ENCODE peak calls at places on chromosomes 11 and 22, in six cellular contexts. Z, B, D, C, J and M are unnamed samples.
A peak's percentile ranks its signal among the peaks of the same experiment; 100 is the strongest.

GRCh38 chr22:42649261-42650056 is at the start of gene CYB5R3:
- DNase-seq in D (peak; percentile 82), C (peak; percentile 73), B (peak; percentile 42), Z (peak; percentile 83), J (peak; percentile 73), M (peak; percentile 94)

GRCh38 chr11:95145430-95146063 is 55.9 kb downstream of the ENDOD1 start:
- DNase-seq in B (no peak), Z (no peak), J (no peak), D (no peak), C (no peak), M (no peak)

GRCh38 chr22:37230673-37231405 is 13.2 kb downstream of the RAC2 start:
- DNase-seq in J (no peak), C (no peak), Z (peak; percentile 31), B (no peak), D (no peak), M (peak; percentile 71)

GRCh38 chr11:80167766-80168165 is 726.9 kb upstream of the TENM4 start:
- DNase-seq in D (no peak), B (no peak), C (no peak), Z (no peak), J (no peak), M (no peak)

GRCh38 chr11:88164806-88165205 is 10.4 kb downstream of the RAB38 start:
- DNase-seq in B (no peak), C (no peak), D (no peak), J (no peak), Z (no peak), M (no peak)

GRCh38 chr11:44309483-44310197 is at the start of gene ALX4:
- DNase-seq in J (no peak), B (no peak), Z (peak; percentile 16), D (no peak), C (no peak), M (no peak)

GRCh38 chr22:46813816-46814597 is 51.6 kb downstream of the TBC1D22A start:
- DNase-seq in C (no peak), Z (no peak), B (no peak), J (peak; percentile 61), D (no peak), M (no peak)

GRCh38 chr11:59181746-59182456 is 10.0 kb downstream of the DTX4 start:
- DNase-seq in C (no peak), B (no peak), Z (no peak), D (no peak), J (no peak), M (no peak)

GRCh38 chr11:85028329-85029101 is 598.6 kb downstream of the DLG2 start:
- DNase-seq in D (no peak), Z (no peak), J (no peak), C (no peak), B (no peak), M (no peak)

GRCh38 chr11:23727821-23728220 is 769.0 kb upstream of the LUZP2 start:
- DNase-seq in J (peak; percentile 83), D (no peak), B (no peak), Z (no peak), C (no peak), M (no peak)

GRCh38 chr11:130000552-130001176 is 2.0 kb downstream of the PRDM10 start:
- DNase-seq in J (no peak), Z (no peak), D (no peak), B (no peak), C (no peak), M (no peak)

GRCh38 chr11:130002846-130003716 is 446 bp upstream of the PRDM10 start:
- DNase-seq in B (peak; percentile 96), C (peak; percentile 94), Z (peak; percentile 95), D (peak; percentile 96), J (peak; percentile 98), M (peak; percentile 98)

GRCh38 chr11:130003717-130004001 is 1.0 kb upstream of the PRDM10 start:
- DNase-seq in J (no peak), D (no peak), B (no peak), Z (no peak), C (no peak), M (no peak)

GRCh38 chr11:130001491-130002351 is 914 bp downstream of the PRDM10 start:
- DNase-seq in C (peak; percentile 47), Z (peak; percentile 17), B (no peak), D (peak; percentile 24), J (peak; percentile 25), M (no peak)

DNA sequence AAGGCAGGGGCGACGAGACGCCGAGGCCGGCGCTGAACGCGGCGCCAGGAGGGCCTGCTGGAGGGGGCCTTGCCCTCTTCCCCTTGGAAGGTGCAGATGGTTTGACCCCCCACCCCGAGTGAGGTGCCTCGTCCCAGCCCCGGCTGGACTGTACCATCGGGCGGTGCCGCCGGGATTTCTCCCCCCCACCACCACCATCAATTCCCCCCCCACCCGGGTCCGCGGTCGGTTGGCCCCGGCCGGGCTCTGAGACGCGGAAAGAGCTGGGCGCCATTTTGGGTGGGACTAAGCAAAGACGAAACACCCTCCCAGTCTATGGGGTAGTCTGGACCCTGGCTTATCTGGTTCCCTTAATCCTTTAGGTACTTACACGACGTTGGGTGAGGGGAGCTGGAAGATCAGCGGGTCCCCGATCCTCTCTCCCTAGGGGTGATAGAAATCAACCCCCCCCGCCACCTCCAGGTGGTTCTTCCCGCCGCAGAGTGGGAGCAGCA is at the start of gene PRDM10:
- DNase-seq in B (peak; percentile 84), Z (peak; percentile 94), D (peak; percentile 93), C (peak; percentile 94), J (peak; percentile 87), M (peak; percentile 97)
- TF ChIP-seq CTCF in B (no peak), Z (peak; percentile 3), D (peak; percentile 7), C (no peak), J (no peak), M (no peak)

DNA sequence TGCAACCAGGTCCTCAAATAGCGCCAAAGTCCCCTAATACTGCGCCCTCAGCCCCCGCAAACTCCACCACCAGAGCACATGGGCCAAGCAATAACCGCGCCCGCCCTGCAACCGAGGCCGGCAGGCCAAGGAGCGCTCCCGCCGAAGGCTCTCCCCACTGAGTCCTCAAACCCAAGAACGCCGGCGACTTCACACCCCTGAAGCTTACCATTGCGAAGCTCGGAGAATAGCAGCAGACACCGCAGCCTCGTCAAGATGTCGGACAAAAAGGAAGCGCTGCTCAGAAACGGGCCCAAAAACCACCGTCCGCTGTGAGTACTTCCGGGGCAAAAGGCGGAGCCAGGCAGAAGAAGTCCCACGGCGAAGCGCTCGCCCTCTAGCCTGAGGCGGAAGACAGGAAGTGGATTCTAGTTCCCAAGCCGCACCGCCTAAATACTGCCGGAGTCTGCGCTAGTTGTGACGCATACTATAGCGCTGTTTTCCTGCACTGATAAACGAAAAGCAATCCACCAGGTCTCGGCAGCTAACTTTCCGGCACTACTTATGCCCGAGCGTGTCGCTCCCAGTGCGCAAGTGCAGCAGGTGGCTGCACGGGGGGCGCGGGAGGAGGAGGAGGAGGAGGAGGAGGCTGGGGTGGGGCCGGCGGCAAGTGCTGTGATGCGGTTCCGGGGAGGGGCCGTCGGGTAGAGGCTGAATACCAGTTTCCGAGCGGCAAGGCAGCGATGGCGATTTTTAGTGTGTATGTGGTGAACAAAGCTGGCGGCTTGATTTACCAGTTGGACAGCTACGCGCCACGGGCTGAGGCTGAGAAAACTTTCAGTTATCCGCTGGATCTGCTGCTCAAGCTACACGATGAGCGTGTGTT is at the start of the genes RPS25 and TRAPPC4:
- DNase-seq in B (peak; percentile 94), Z (peak; percentile 97), J (peak; percentile 95), D (peak; percentile 96), C (peak; percentile 95), M (peak; percentile 99)
- TF ChIP-seq POLR2A in B (peak; percentile 79), Z (peak; percentile 33), J (peak; percentile 89), D (peak; percentile 64), C (peak; percentile 70), M (no peak)

GRCh38 chr11:3137486-3138177 is 27.5 kb downstream of the OSBPL5 start:
- DNase-seq in J (no peak), Z (no peak), B (no peak), C (no peak), D (no peak), M (peak; percentile 77)

GRCh38 chr11:3139086-3139440 is 26.0 kb downstream of the OSBPL5 start:
- DNase-seq in B (no peak), C (no peak), Z (no peak), D (no peak), J (no peak), M (peak; percentile 70)

GRCh38 chr11:3139481-3140290 is 25.4 kb downstream of the OSBPL5 start:
- DNase-seq in D (no peak), C (no peak), B (no peak), Z (no peak), J (no peak), M (peak; percentile 72)

GRCh38 chr11:3136542-3137455 is 28.3 kb downstream of the OSBPL5 start:
- DNase-seq in J (no peak), C (no peak), D (peak; percentile 10), Z (no peak), B (no peak), M (peak; percentile 78)

GRCh38 chr11:3138178-3139085 is 26.7 kb downstream of the OSBPL5 start:
- DNase-seq in C (no peak), B (no peak), Z (no peak), D (no peak), J (no peak), M (peak; percentile 65)
- H3K27ac ChIP-seq in C (peak overlapping the region; percentile 7), B (no peak overlapping the region), Z (no peak overlapping the region), D (no peak overlapping the region), J (no peak overlapping the region), M (no peak overlapping the region)

DNA sequence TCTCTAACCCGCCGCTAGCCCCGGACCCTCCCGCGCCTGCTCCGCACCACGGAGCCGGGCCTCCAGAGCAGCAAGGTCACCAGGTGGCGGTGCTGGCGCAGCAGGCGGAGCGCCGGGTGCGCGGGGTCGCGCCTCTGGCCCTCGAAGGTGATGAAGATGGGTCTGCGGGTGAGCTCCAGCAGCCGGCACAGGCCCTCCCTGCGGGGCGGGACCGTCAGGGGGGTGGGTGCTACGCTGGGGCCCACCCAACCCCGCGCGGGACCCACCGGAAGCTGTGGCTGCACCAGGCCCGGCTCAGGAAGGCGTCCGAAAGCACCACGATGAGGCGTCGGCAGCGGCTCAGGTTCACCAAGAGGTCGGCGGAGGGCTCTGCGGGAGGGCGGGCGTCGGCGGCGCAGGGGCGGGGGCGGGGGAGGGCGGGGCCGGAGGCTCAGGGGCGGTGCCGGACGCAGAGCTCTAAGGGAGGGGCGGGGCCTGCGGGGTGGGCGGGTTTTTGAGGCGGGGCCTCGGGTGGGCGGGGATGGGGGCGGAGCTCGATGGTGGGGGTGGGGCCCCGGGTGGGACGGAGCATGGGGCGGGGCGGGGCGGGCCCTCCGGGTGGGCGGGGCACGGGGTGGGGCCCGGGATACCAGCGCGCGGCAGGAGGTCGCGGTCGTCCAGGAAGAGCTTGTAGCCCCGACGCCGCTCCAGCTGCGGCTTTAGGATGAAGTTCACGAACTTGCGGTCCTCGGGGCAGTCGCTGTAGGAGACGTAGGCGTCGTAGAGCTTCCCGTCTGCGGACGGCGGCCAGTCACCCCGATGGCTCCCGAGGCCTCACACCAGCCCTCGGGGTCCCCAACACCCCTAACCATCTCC is 7.8 kb downstream of the SIGIRR start:
- DNase-seq in J (peak; percentile 65), D (peak; percentile 76), C (peak; percentile 73), Z (peak; percentile 87), B (peak; percentile 69), M (peak; percentile 98)
- TF ChIP-seq CTCF in J (peak; percentile 4), D (peak; percentile 22), C (no peak), Z (no peak), B (no peak), M (no peak)

GRCh38 chr11:10862446-10862845 is 4.6 kb upstream of the ZBED5 start:
- DNase-seq in B (no peak), C (no peak), J (no peak), Z (no peak), D (no peak), M (no peak)

GRCh38 chr11:10864688-10865087 is 6.8 kb upstream of the ZBED5 start:
- DNase-seq in D (no peak), B (no peak), Z (no peak), J (peak; percentile 54), C (no peak), M (no peak)

GRCh38 chr11:10868375-10868774 is 10.5 kb upstream of the ZBED5 start:
- DNase-seq in Z (no peak), B (no peak), J (no peak), D (no peak), C (no peak), M (no peak)

GRCh38 chr11:10866893-10867331 is 9.1 kb upstream of the ZBED5 start:
- DNase-seq in Z (no peak), J (peak; percentile 87), D (peak; percentile 34), C (no peak), B (no peak), M (no peak)

GRCh38 chr11:10865837-10866270 is 8.0 kb upstream of the ZBED5 start:
- DNase-seq in B (no peak), C (no peak), Z (no peak), J (no peak), D (no peak), M (no peak)
- TF ChIP-seq POLR2A in B (no peak), C (no peak), Z (no peak), J (no peak), D (no peak), M (no peak)